ENCODE peak calls at places on chromosomes 6 and 20, in seven cellular contexts. C is H1, J is HCT116, I is SK-N-SH, B is HepG2, K is GM12878, O is K562. E is an unnamed sample.

GRCh38 chr6:42532038-42532669 is 31.7 kb upstream of the UBR2 start:
- DNase-seq in B (peak), I (peak), C (no peak), J (peak), O (peak), K (no peak), E (peak)

GRCh38 chr6:122033564-122034181 is 365.8 kb upstream of the HSF2 start:
- DNase-seq in I (peak), O (peak), C (peak), J (peak), B (peak), K (no peak), E (peak)

GRCh38 chr6:85669735-85670194 is 27.1 kb upstream of the SYNCRIP start:
- DNase-seq in B (no peak), K (peak), I (no peak), J (no peak), O (no peak), C (no peak), E (no peak)

GRCh38 chr6:157148391-157149323 is 174.7 kb downstream of the TMEM242 start:
- DNase-seq in C (no peak), J (peak), K (no peak), I (peak), O (no peak), B (no peak), E (no peak)

GRCh38 chr20:20427202-20427864 is 59.4 kb downstream of the INSM1 start:
- DNase-seq in C (no peak), O (no peak), I (no peak), K (no peak), B (no peak), J (no peak), E (no peak)

GRCh38 chr6:79713701-79714322 is 82.7 kb downstream of the SH3BGRL2 start:
- DNase-seq in I (peak), C (no peak), J (peak), K (no peak), O (peak), B (peak), E (no peak)

GRCh38 chr6:34441526-34441925 is 15.7 kb upstream of the RPS10 start:
- DNase-seq in O (no peak), I (no peak), C (no peak), B (no peak), J (no peak), K (no peak), E (no peak)

GRCh38 chr6:91480397-91480796 is 893.5 kb upstream of the MAP3K7 start:
- DNase-seq in C (no peak), J (no peak), I (no peak), K (no peak), O (no peak), B (no peak), E (no peak)

GRCh38 chr6:43842964-43843645 is 73.1 kb downstream of the VEGFA start:
- DNase-seq in J (no peak), O (peak), I (no peak), B (no peak), C (no peak), K (no peak), E (no peak)

GRCh38 chr20:49420811-49421295 is 61.6 kb downstream of the KCNB1 start:
- DNase-seq in C (no peak), B (no peak), K (no peak), O (no peak), I (no peak), J (no peak), E (no peak)

GRCh38 chr6:17917837-17918763 is 69.3 kb downstream of the KIF13A start:
- DNase-seq in J (no peak), O (no peak), I (no peak), C (no peak), K (no peak), B (no peak), E (no peak)

GRCh38 chr6:143457563-143458359 is 7.2 kb downstream of the PEX3 start:
- DNase-seq in J (no peak), K (no peak), B (peak), C (no peak), O (no peak), I (no peak), E (no peak)

GRCh38 chr6:139243531-139243930 is 48.3 kb downstream of the TXLNB start:
- DNase-seq in O (no peak), B (no peak), K (no peak), I (no peak), C (no peak), J (no peak), E (no peak)

GRCh38 chr6:147201885-147202515 is 2.2 kb upstream of the STXBP5 start:
- DNase-seq in K (no peak), C (no peak), J (no peak), O (peak), I (peak), B (peak), E (no peak)

GRCh38 chr6:100370265-100370664 is 94.5 kb downstream of the SIM1 start:
- DNase-seq in K (no peak), C (no peak), I (no peak), O (peak), J (no peak), B (no peak), E (no peak)

GRCh38 chr6:90216081-90216977 is 80.3 kb downstream of the BACH2 start:
- DNase-seq in O (no peak), I (no peak), K (no peak), B (peak), C (no peak), J (no peak), E (no peak)

GRCh38 chr6:157961116-157961515 is 20.5 kb upstream of the SYNJ2 start:
- DNase-seq in O (no peak), J (no peak), B (no peak), C (no peak), I (no peak), K (no peak), E (no peak)

GRCh38 chr6:113018351-113019151 is 671.4 kb downstream of the RFPL4B start:
- DNase-seq in C (no peak), I (no peak), B (no peak), K (no peak), O (no peak), J (no peak), E (peak)

GRCh38 chr6:81126150-81126549 is 626.3 kb downstream of the TENT5A start:
- DNase-seq in I (no peak), J (no peak), O (no peak), C (no peak), K (no peak), B (no peak), E (no peak)

GRCh38 chr6:1965596-1966224 is 279.7 kb downstream of the GMDS start:
- DNase-seq in O (no peak), J (no peak), C (no peak), I (no peak), B (no peak), K (no peak), E (peak)

GRCh38 chr6:36829919-36830544 is 9.2 kb downstream of the CPNE5 start:
- DNase-seq in I (no peak), O (no peak), J (no peak), K (no peak), C (no peak), B (peak), E (peak)
- TF ChIP-seq JUND in I (no peak), O (no peak), J (no peak), K (no peak), C (no peak), B (peak), E (no peak)

GRCh38 chr20:8809107-8809953 is 259.6 kb upstream of the PLCB4 start:
- DNase-seq in O (no peak), B (peak), I (no peak), C (no peak), J (no peak), K (no peak), E (no peak)

GRCh38 chr20:8808180-8808535 is 260.7 kb upstream of the PLCB4 start:
- DNase-seq in I (no peak), O (no peak), C (no peak), J (no peak), K (no peak), B (no peak), E (no peak)

GRCh38 chr20:8807480-8808179 is 261.3 kb upstream of the PLCB4 start:
- DNase-seq in B (no peak), C (no peak), J (no peak), I (no peak), O (no peak), K (no peak), E (no peak)

GRCh38 chr20:8803065-8803464 is 265.8 kb upstream of the PLCB4 start:
- DNase-seq in I (peak), J (no peak), C (no peak), O (no peak), K (no peak), B (no peak), E (no peak)

DNA sequence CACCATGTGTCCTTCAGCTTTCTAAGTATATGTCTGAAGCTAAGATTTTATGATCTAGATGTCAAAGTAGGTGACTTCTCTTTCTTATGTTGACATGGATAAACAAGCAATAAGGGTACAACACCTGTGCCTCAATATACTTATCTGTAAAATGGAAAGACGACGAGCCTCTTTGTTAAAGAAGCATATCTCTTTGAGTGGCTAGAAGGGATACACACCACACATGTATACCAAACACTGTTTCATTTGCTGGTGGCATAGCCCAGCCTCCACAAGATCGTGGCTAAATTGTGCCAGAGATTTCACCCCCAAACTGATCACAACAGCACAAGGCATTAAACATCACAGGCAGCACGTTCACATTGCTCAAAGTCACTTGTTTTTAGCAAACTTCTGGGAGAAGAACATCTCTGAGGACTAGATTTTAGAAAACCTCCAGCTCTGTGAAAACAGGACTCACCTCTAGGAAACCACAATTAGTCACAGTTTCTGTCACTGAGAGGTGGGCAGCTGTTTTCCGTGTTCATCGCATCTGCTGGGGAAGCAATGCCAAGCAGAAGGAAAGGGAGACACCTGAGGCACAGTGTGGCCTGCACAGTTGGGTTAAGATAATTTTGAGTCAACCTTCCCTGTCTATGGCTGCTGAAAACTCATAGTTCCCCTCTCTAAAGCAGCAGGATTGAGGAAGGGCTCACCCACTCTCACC is 263.0 kb upstream of the PLCB4 start:
- DNase-seq in J (no peak), I (no peak), K (no peak), B (no peak), C (no peak), O (no peak), E (no peak)
- TF ChIP-seq JUND in J (no peak), I (no peak), K (no peak), B (no peak), C (no peak), O (no peak), E (no peak)

DNA sequence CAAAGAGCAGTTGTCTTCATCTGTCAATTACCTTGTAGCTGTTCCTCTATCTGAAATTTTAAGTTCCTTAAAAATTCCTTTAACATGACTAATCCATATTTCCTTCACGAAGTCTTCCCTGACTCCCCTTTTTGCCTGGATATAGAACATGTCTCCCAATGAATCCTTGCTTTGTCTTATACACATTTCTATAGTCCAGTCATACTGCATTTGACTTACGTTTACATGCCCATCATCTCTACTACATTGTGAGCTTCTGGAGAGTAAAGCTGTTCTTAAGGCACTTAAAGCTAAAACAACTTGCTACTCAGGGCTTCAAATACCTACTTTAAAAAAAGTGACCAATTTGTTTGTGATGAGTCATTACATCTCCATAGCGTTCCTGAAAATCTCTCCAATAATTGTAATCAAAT is 4.9 kb downstream of the REV3L start:
- DNase-seq in B (peak), J (no peak), I (no peak), C (no peak), O (no peak), K (no peak), E (no peak)
- TF ChIP-seq JUND in B (no peak), J (peak), I (peak), C (no peak), O (no peak), K (no peak), E (no peak)

GRCh38 chr6:39657355-39657754 is 67.9 kb downstream of the KIF6 start:
- DNase-seq in K (no peak), J (no peak), I (no peak), O (no peak), C (no peak), B (no peak), E (no peak)
- TF ChIP-seq JUND in K (no peak), J (no peak), I (no peak), O (no peak), C (no peak), B (no peak), E (no peak)

GRCh38 chr6:53220605-53221004 is 72.0 kb upstream of the GCM1 start:
- DNase-seq in J (no peak), K (no peak), O (no peak), B (no peak), C (no peak), I (no peak), E (no peak)
- TF ChIP-seq JUND in J (no peak), K (no peak), O (no peak), B (no peak), C (no peak), I (no peak), E (no peak)

E was measured in T47D.